ENCODE peak calls at places on chromosomes 3 and 15, in seven cellular contexts. W is kidney; A is endothelial cell; T is colonic mucosa; P is CD4-positive, alpha-beta T cell; N is ascending aorta; S is AG04449. G is an unnamed sample.
A peak's percentile ranks its signal among the peaks of the same experiment; 100 is the strongest.

GRCh38 chr3:134617608-134618472 is 33.0 kb downstream of the KY start:
- DNase-seq in W (no peak), A (no peak), T (no peak), P (no peak), N (no peak), S (no peak), G (no peak)

GRCh38 chr15:83396071-83396470 is 51.1 kb upstream of the SH3GL3 start:
- DNase-seq in W (no peak), A (peak; percentile 15), T (no peak), P (no peak), N (no peak), S (no peak), G (no peak)

GRCh38 chr3:133926736-133927542 is 31.3 kb upstream of the RAB6B start:
- DNase-seq in W (no peak), A (no peak), T (peak; percentile 20), P (no peak), N (no peak), S (no peak), G (no peak)

GRCh38 chr3:128011140-128011539 is 41.1 kb upstream of the SEC61A1 start:
- DNase-seq in W (no peak), A (peak; percentile 69), T (peak; percentile 55), P (no peak), N (no peak), S (no peak), G (no peak)

GRCh38 chr3:43998374-43998840 is 243.3 kb upstream of the TOPAZ1 start:
- DNase-seq in W (no peak), A (peak; percentile 31), T (no peak), P (no peak), N (no peak), S (no peak), G (no peak)

GRCh38 chr15:82936966-82937647 is 15.4 kb downstream of the HOMER2 start:
- DNase-seq in W (no peak), A (no peak), T (no peak), P (no peak), N (no peak), S (no peak), G (no peak)

GRCh38 chr3:102161362-102162006 is 273.3 kb upstream of the ZPLD1 start:
- DNase-seq in W (no peak), A (no peak), T (no peak), P (no peak), N (no peak), S (no peak), G (no peak)

GRCh38 chr15:74179101-74179841 is 5.8 kb downstream of the ISLR start:
- DNase-seq in W (peak; percentile 97), A (no peak), T (no peak), P (no peak), N (peak; percentile 83), S (peak; percentile 52), G (peak; percentile 93)

GRCh38 chr15:63473999-63474809 is 30.2 kb upstream of the USP3 start:
- DNase-seq in W (no peak), A (no peak), T (peak; percentile 73), P (no peak), N (no peak), S (no peak), G (no peak)

GRCh38 chr15:58771621-58772235 is 626 bp downstream of the MINDY2 start:
- DNase-seq in W (peak; percentile 91), A (no peak), T (peak; percentile 76), P (no peak), N (no peak), S (no peak), G (no peak)

GRCh38 chr3:183502237-183502636 is 53.3 kb downstream of the KLHL6 start:
- DNase-seq in W (no peak), A (no peak), T (no peak), P (no peak), N (no peak), S (no peak), G (no peak)

GRCh38 chr3:183504597-183504996 is 50.9 kb downstream of the KLHL6 start:
- DNase-seq in W (no peak), A (no peak), T (no peak), P (no peak), N (no peak), S (no peak), G (no peak)

GRCh38 chr3:183502782-183503181 is 52.7 kb downstream of the KLHL6 start:
- DNase-seq in W (no peak), A (no peak), T (no peak), P (no peak), N (no peak), S (no peak), G (no peak)

GRCh38 chr3:183500981-183501704 is 54.4 kb downstream of the KLHL6 start:
- DNase-seq in W (no peak), A (no peak), T (no peak), P (no peak), N (no peak), S (no peak), G (no peak)

DNA sequence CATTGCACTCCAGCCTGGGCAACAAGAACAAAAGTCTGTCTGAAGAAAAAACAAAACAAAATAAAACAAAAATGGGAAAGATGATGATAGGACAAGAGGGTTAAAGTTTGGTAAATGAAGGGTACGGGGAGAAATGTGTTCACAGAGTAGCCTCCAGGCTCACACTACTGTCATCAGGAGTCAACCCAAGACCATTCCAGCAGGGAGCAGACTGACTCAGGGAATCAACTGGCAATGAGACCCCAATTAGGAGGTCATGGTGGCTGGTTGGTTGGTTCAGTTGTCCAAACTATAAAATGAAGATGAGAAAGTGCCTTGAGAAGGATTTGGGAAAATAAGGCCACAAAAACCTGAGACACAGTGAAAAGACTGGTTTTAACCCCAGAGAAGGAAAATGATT is 51.8 kb downstream of the KLHL6 start:
- DNase-seq in W (no peak), A (no peak), T (no peak), P (no peak), N (no peak), S (no peak), G (no peak)
- TF ChIP-seq CTCF in W (no peak), A (no peak), T (no peak), P (no peak), N (no peak), S (no peak), G (no peak)

GRCh38 chr15:30903497-30904187 is at the start of gene FAN1:
- DNase-seq in W (peak; percentile 94), A (peak; percentile 85), T (peak; percentile 94), P (peak; percentile 59), N (peak; percentile 34), S (peak; percentile 23), G (peak; percentile 52)
- TF ChIP-seq CTCF in W (no peak), A (no peak), T (no peak), P (no peak), N (no peak), S (no peak), G (no peak)

DNA sequence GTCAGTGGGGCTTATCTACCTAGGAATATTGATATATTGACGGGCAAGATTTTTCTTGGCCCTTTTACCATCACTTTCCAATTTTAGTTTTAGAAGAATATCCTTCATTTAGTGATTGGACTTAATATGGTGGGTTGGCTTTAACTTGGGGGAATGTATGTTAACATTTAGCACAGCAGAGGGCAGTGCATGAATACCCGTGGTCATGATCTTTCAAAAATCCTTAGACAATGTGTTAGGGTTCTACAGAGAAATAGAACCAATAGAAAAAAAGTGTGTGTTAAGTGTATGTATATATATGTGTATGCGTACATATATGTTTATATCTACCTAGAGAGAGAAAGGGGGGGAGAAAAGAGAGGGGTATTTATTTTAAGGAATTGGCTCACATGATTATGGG is 36.9 kb downstream of the GPR171 start:
- DNase-seq in W (no peak), A (no peak), T (no peak), P (no peak), N (no peak), S (no peak), G (no peak)
- TF ChIP-seq CTCF in W (no peak), A (peak; percentile 44), T (no peak), P (peak; percentile 23), N (no peak), S (no peak), G (no peak)

GRCh38 chr3:59248976-59249375 is 199.2 kb upstream of the CFAP20DC start:
- DNase-seq in W (no peak), A (no peak), T (no peak), P (no peak), N (no peak), S (no peak), G (no peak)
- TF ChIP-seq CTCF in W (no peak), A (no peak), T (no peak), P (no peak), N (no peak), S (no peak), G (no peak)

GRCh38 chr3:85574306-85574705 is 615.5 kb downstream of the CADM2 start:
- DNase-seq in W (no peak), A (no peak), T (no peak), P (no peak), N (no peak), S (no peak), G (no peak)

GRCh38 chr3:85576801-85577200 is 618.0 kb downstream of the CADM2 start:
- DNase-seq in W (no peak), A (no peak), T (no peak), P (no peak), N (no peak), S (no peak), G (no peak)

GRCh38 chr3:85572426-85572825 is 613.6 kb downstream of the CADM2 start:
- DNase-seq in W (no peak), A (no peak), T (no peak), P (no peak), N (no peak), S (no peak), G (no peak)

GRCh38 chr3:85572978-85573377 is 614.2 kb downstream of the CADM2 start:
- DNase-seq in W (no peak), A (no peak), T (no peak), P (no peak), N (no peak), S (no peak), G (no peak)

GRCh38 chr3:85576091-85576690 is 617.4 kb downstream of the CADM2 start:
- DNase-seq in W (no peak), A (peak; percentile 67), T (peak; percentile 45), P (no peak), N (no peak), S (peak; percentile 3), G (peak; percentile 8)
- TF ChIP-seq CTCF in W (peak; percentile 78), A (peak; percentile 86), T (peak; percentile 89), P (peak; percentile 76), N (no peak), S (peak; percentile 81), G (peak; percentile 85)

GRCh38 chr3:64225695-64226499 is 631 bp upstream of the PRICKLE2 start:
- DNase-seq in W (no peak), A (no peak), T (no peak), P (no peak), N (no peak), S (no peak), G (no peak)
- TF ChIP-seq CTCF in W (no peak), A (peak; percentile 10), T (no peak), P (no peak), N (no peak), S (no peak), G (no peak)

DNA sequence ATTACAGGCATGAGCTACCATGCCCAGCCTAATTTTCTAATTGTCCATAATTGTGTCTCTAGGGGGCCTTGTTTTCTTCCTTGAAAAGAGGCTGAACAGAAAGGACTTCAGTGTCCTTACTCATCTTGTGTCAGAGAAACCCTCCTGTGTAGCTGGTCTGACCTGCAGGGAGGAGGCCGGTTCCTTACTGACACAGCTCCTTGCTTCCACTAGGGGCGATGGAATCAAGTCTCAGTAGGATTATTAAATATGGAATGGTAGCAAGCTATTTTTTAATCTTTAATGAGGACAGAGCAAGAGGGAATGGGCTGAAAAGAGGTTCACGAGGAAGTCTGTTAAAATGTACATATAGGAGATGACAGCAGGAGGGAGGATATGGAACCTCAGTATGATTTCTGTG is 8.6 kb downstream of the LPCAT4 start:
- DNase-seq in W (no peak), A (no peak), T (no peak), P (no peak), N (no peak), S (no peak), G (no peak)
- TF ChIP-seq CTCF in W (no peak), A (no peak), T (no peak), P (no peak), N (no peak), S (no peak), G (peak; percentile 4)

G was measured in AG09319.